ENCODE peak calls at places on chromosomes 1 and 21, in eight cellular contexts. H is AG10803, B is cardiac muscle cell, F is NT2/D1, T is OCI-LY7, N is lower lobe of right lung, C is adipocyte, I is A549. M is an unnamed sample.

GRCh38 chr1:96927125-96927524 is 205.5 kb downstream of the PTBP2 start:
- DNase-seq in T (no peak), C (no peak), I (no peak), B (peak), F (peak), H (peak), N (no peak), M (no peak)

GRCh38 chr1:176552217-176552974 is 89.4 kb downstream of the PAPPA2 start:
- DNase-seq in N (no peak), H (no peak), C (peak), I (no peak), F (no peak), T (no peak), B (no peak), M (no peak)

GRCh38 chr1:228974296-228974695 is 239.0 kb downstream of the RHOU start:
- DNase-seq in T (no peak), I (no peak), C (no peak), H (no peak), N (no peak), F (no peak), B (no peak), M (no peak)

GRCh38 chr1:173267453-173267945 is 60.4 kb upstream of the TNFSF4 start:
- DNase-seq in C (peak), N (no peak), F (no peak), H (peak), I (no peak), T (no peak), B (peak), M (peak)

GRCh38 chr1:2229921-2230700 is 2.0 kb downstream of the SKI start:
- DNase-seq in N (peak), B (peak), H (peak), T (no peak), C (peak), I (peak), F (no peak), M (no peak)

GRCh38 chr1:14572861-14573260 is 25.6 kb upstream of the KAZN start:
- DNase-seq in C (no peak), I (no peak), F (no peak), N (no peak), T (no peak), H (no peak), B (no peak), M (no peak)

GRCh38 chr1:50605186-50605875 is 182.1 kb upstream of the DMRTA2 start:
- DNase-seq in I (peak), B (peak), H (peak), C (peak), N (no peak), F (peak), T (peak), M (peak)

GRCh38 chr1:246012271-246012854 is 494.7 kb downstream of the SMYD3 start:
- DNase-seq in B (peak), T (peak), I (peak), F (peak), N (no peak), C (peak), H (peak), M (no peak)

GRCh38 chr1:206783506-206783905 is 11.2 kb upstream of the IL10 start:
- DNase-seq in B (no peak), T (no peak), H (no peak), I (no peak), N (no peak), C (no peak), F (no peak), M (no peak)

GRCh38 chr1:206786212-206786886 is 14.1 kb upstream of the IL10 start:
- DNase-seq in H (no peak), I (no peak), F (no peak), B (no peak), C (no peak), T (no peak), N (no peak), M (no peak)

GRCh38 chr1:206785366-206785765 is 13.1 kb upstream of the IL10 start:
- DNase-seq in C (no peak), T (no peak), F (no peak), H (no peak), I (no peak), B (no peak), N (no peak), M (no peak)

GRCh38 chr1:206782448-206782847 is 10.2 kb upstream of the IL10 start:
- DNase-seq in C (no peak), I (no peak), B (no peak), T (peak), H (no peak), N (no peak), F (no peak), M (no peak)

GRCh38 chr1:206784471-206784903 is 12.2 kb upstream of the IL10 start:
- DNase-seq in C (no peak), B (no peak), N (no peak), F (no peak), T (peak), H (no peak), I (no peak), M (no peak)
- H3K4me3 ChIP-seq in C (no peak), B (no peak), N (no peak), F (no peak), T (no peak), H (no peak), I (no peak), M (no peak)

GRCh38 chr21:34888569-34889286 is 160.4 kb downstream of the RUNX1 start:
- DNase-seq in C (peak), H (peak), N (peak), F (peak), I (peak), B (peak), T (peak), M (peak)

GRCh38 chr21:34889287-34889536 is 159.9 kb downstream of the RUNX1 start:
- DNase-seq in I (peak), T (no peak), H (peak), F (no peak), N (peak), B (peak), C (peak), M (peak)

GRCh38 chr21:34889537-34890257 is 159.4 kb downstream of the RUNX1 start:
- DNase-seq in N (peak), H (peak), C (peak), T (peak), I (peak), B (peak), F (no peak), M (peak)

GRCh38 chr21:34886554-34887385 is 162.3 kb downstream of the RUNX1 start:
- DNase-seq in I (no peak), B (peak), H (peak), F (no peak), C (peak), N (peak), T (no peak), M (no peak)

GRCh38 chr21:34887729-34888568 is 161.2 kb downstream of the RUNX1 start:
- DNase-seq in N (peak), I (peak), B (peak), C (peak), F (no peak), H (peak), T (peak), M (peak)
- H3K4me3 ChIP-seq in N (peak), I (peak), B (peak), C (peak), F (peak), H (peak), T (peak), M (peak)

GRCh38 chr1:8681317-8681650 is 136.2 kb downstream of the RERE start:
- DNase-seq in T (no peak), C (no peak), I (no peak), F (no peak), N (no peak), B (no peak), H (no peak), M (no peak)
- H3K4me3 ChIP-seq in T (no peak), C (no peak), I (no peak), F (no peak), N (peak), B (no peak), H (no peak), M (no peak)

GRCh38 chr1:111795401-111795800 is 39.7 kb downstream of the DDX20 start:
- DNase-seq in B (no peak), C (no peak), N (no peak), T (no peak), H (no peak), F (no peak), I (no peak), M (no peak)

GRCh38 chr1:111789077-111789476 is 33.4 kb downstream of the DDX20 start:
- DNase-seq in N (no peak), H (peak), C (peak), F (no peak), I (no peak), T (no peak), B (peak), M (no peak)

GRCh38 chr1:111789666-111790316 is 34.1 kb downstream of the DDX20 start:
- DNase-seq in H (peak), C (peak), N (no peak), I (no peak), T (no peak), B (peak), F (no peak), M (no peak)

GRCh38 chr1:111793896-111794295 is 38.2 kb downstream of the DDX20 start:
- DNase-seq in N (no peak), I (no peak), H (no peak), F (no peak), C (no peak), B (no peak), T (no peak), M (no peak)

DNA sequence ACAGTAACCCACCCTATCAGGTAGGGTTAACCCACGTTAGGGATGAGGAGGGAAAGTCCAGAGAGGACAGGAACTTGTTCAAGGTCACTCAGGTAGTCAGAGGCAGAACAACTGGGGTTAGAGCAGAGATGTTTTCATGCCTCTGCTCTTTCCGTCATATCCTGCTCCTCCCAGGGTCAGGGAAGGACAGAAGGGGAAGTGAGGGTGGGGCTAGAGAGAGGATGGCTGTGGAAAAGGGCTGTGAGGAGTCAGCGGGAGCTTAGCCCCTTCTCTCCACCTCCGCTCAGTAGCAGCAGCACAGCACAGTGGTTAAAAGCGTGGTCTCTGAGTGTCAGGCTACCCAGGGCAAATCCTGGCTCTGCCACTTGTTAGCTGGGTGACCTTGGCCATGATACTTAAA is 36.5 kb downstream of the DDX20 start:
- DNase-seq in T (no peak), F (no peak), N (no peak), B (peak), C (no peak), H (no peak), I (no peak), M (no peak)
- H3K4me3 ChIP-seq in T (no peak), F (no peak), N (no peak), B (no peak), C (no peak), H (no peak), I (no peak), M (no peak)

DNA sequence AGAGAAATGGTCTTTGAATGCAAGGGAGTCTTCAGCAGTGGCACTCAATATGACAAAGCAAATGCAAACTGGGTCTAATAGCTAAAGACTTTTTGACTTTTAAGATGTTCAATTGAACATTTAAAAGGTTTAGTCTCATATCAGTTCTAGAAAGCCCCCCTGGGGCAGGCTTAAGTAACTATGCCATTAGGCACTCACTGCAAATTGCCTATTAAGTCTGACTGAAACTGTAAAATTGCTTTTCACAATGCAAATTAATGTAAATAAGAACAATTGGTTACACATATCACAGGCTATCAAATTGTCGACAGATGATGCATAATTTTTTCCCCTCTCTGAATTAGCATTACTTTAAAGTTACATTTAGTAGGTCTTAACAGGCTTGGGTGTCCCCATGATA is 329.2 kb downstream of the LRRIQ3 start:
- DNase-seq in B (no peak), I (no peak), F (no peak), N (no peak), H (no peak), T (no peak), C (no peak), M (no peak)
- H3K4me3 ChIP-seq in B (no peak), I (no peak), F (no peak), N (no peak), H (no peak), T (no peak), C (no peak), M (no peak)

GRCh38 chr1:205809469-205809868 is 3.5 kb downstream of the SLC41A1 start:
- DNase-seq in I (no peak), C (no peak), H (no peak), T (no peak), N (no peak), F (no peak), B (no peak), M (no peak)

GRCh38 chr1:205811660-205812059 is 1.3 kb downstream of the SLC41A1 start:
- DNase-seq in B (peak), H (no peak), T (no peak), F (no peak), C (peak), N (peak), I (no peak), M (peak)

GRCh38 chr1:205812271-205812877 is 624 bp downstream of the SLC41A1 start:
- DNase-seq in I (no peak), F (no peak), N (no peak), H (no peak), B (peak), C (peak), T (peak), M (no peak)

GRCh38 chr1:205810448-205811157 is 2.4 kb downstream of the SLC41A1 start:
- DNase-seq in C (peak), T (peak), B (peak), H (no peak), I (peak), F (no peak), N (no peak), M (peak)

DNA sequence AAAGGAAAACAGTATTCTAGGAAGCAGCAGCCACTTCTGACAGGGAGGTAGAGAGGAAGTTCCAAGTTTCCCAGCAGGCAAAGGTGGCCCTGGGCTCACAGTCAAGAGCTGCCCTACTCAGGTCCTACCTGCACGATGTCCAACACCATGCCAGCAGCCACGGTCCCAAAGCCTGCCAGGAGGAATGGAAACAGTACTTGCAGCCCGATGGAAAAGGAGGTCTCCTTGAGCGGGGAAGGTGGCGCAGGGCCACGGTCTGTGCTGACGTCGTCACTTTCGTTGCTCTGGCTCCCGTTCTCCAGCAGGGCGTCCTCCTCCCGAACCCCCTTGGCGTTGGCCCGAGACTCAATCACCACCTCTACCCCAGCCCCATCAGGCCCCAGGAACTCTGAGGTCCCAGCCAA is 3.1 kb downstream of the SLC41A1 start:
- DNase-seq in N (no peak), T (no peak), F (no peak), I (no peak), H (no peak), C (no peak), B (no peak), M (no peak)
- H3K4me3 ChIP-seq in N (peak), T (no peak), F (no peak), I (no peak), H (no peak), C (no peak), B (peak), M (no peak)

GRCh38 chr1:76867342-76868130 is at the start of gene ST6GALNAC5:
- DNase-seq in B (peak), C (peak), H (peak), N (peak), T (no peak), I (peak), F (peak), M (no peak)
- H3K4me3 ChIP-seq in B (peak), C (peak), H (peak), N (peak), T (no peak), I (peak), F (peak), M (peak)

GRCh38 chr1:23166854-23167253 is 1.8 kb downstream of the LUZP1 start:
- DNase-seq in N (no peak), B (no peak), T (no peak), I (no peak), H (no peak), C (peak), F (no peak), M (no peak)
- H3K4me3 ChIP-seq in N (peak), B (peak), T (peak), I (peak), H (peak), C (peak), F (peak), M (peak)